ENCODE peak calls at places on chromosomes 2 and 18, in ten cellular contexts. F, H, K, Z, I, D, R, M, E and O are unnamed samples. For H3K27me3, the result is how much of the 10 kb centered on the place peaks cover.

GRCh38 chr2:131037398-131038257 is 55.6 kb downstream of the FAM168B start:
- DNase-seq in F (no peak), H (no peak), K (no peak), Z (peak), I (no peak), D (no peak), R (peak), M (peak), E (no peak), O (no peak)

GRCh38 chr2:27723372-27724144 is 48.0 kb upstream of the MRPL33 start:
- DNase-seq in F (no peak), H (no peak), K (peak), Z (peak), I (peak), D (peak), R (peak), M (peak), E (peak), O (peak)

GRCh38 chr2:12819721-12820120 is 103.0 kb downstream of the TRIB2 start:
- DNase-seq in F (no peak), H (no peak), K (no peak), Z (no peak), I (no peak), D (no peak), R (no peak), M (no peak), E (no peak), O (no peak)

GRCh38 chr18:66344227-66344626 is 259.7 kb downstream of the CDH19 start:
- DNase-seq in F (no peak), H (no peak), K (no peak), Z (no peak), I (no peak), D (no peak), R (peak), M (peak), E (peak), O (no peak)

GRCh38 chr2:26757873-26758789 is 6.0 kb upstream of the SLC35F6 start:
- DNase-seq in F (no peak), H (no peak), K (peak), Z (peak), I (peak), D (peak), R (no peak), M (no peak), E (peak), O (peak)

GRCh38 chr2:46385786-46386577 is 88.8 kb downstream of the EPAS1 start:
- DNase-seq in F (no peak), H (no peak), K (no peak), Z (no peak), I (no peak), D (no peak), R (no peak), M (no peak), E (no peak), O (no peak)

GRCh38 chr2:231168460-231169139 is 29.8 kb upstream of the ARMC9 start:
- DNase-seq in F (no peak), H (no peak), K (no peak), Z (no peak), I (no peak), D (no peak), R (no peak), M (no peak), E (no peak), O (no peak)

GRCh38 chr18:24959100-24959499 is 392.9 kb downstream of the ZNF521 start:
- DNase-seq in F (no peak), H (no peak), K (no peak), Z (peak), I (no peak), D (no peak), R (peak), M (no peak), E (no peak), O (no peak)

GRCh38 chr2:236159778-236160170 is 8.4 kb downstream of the GBX2 start:
- DNase-seq in F (no peak), H (no peak), K (no peak), Z (no peak), I (no peak), D (no peak), R (no peak), M (no peak), E (no peak), O (no peak)

GRCh38 chr2:56741601-56742102 is 557.9 kb downstream of the CCDC85A start:
- DNase-seq in F (no peak), H (no peak), K (no peak), Z (peak), I (peak), D (peak), R (peak), M (peak), E (peak), O (no peak)

GRCh38 chr2:239152239-239152915 is 248.4 kb downstream of the HDAC4 start:
- DNase-seq in F (no peak), H (peak), K (peak), Z (no peak), I (no peak), D (no peak), R (no peak), M (no peak), E (no peak), O (no peak)

GRCh38 chr2:161207941-161208340 is 47.7 kb downstream of the TANK start:
- DNase-seq in F (no peak), H (no peak), K (no peak), Z (no peak), I (no peak), D (no peak), R (no peak), M (no peak), E (no peak), O (no peak)

GRCh38 chr2:60499651-60500300 is 53.7 kb downstream of the BCL11A start:
- DNase-seq in F (no peak), H (no peak), K (no peak), Z (no peak), I (no peak), D (no peak), R (no peak), M (no peak), E (no peak), O (no peak)

GRCh38 chr18:68186039-68186438 is 528.9 kb downstream of the TMX3 start:
- DNase-seq in F (no peak), H (no peak), K (no peak), Z (no peak), I (no peak), D (no peak), R (no peak), M (no peak), E (no peak), O (no peak)

GRCh38 chr18:12397793-12398192 is 9.9 kb upstream of the PRELID3A start:
- DNase-seq in F (no peak), H (no peak), K (no peak), Z (no peak), I (no peak), D (no peak), R (no peak), M (no peak), E (no peak), O (no peak)

GRCh38 chr2:212732860-212733259 is 194.3 kb upstream of the ERBB4 start:
- DNase-seq in F (no peak), H (no peak), K (no peak), Z (no peak), I (no peak), D (no peak), R (no peak), M (no peak), E (no peak), O (no peak)

GRCh38 chr2:128454980-128455709 is 136.5 kb upstream of the HS6ST1 start:
- DNase-seq in F (no peak), H (no peak), K (peak), Z (no peak), I (no peak), D (no peak), R (no peak), M (no peak), E (no peak), O (no peak)

GRCh38 chr2:25079050-25079635 is 37.3 kb downstream of the EFR3B start:
- DNase-seq in F (no peak), H (no peak), K (no peak), Z (no peak), I (no peak), D (no peak), R (no peak), M (no peak), E (no peak), O (no peak)

GRCh38 chr2:8239402-8240127 is 442.3 kb upstream of the ID2 start:
- DNase-seq in F (no peak), H (no peak), K (no peak), Z (no peak), I (no peak), D (no peak), R (no peak), M (no peak), E (no peak), O (no peak)

GRCh38 chr2:33166287-33166881 is 219.6 kb downstream of the LTBP1 start:
- DNase-seq in F (no peak), H (no peak), K (no peak), Z (no peak), I (no peak), D (no peak), R (no peak), M (no peak), E (no peak), O (no peak)

GRCh38 chr2:219396863-219397457 is 9.2 kb upstream of the DNPEP start:
- DNase-seq in F (no peak), H (no peak), K (no peak), Z (no peak), I (no peak), D (no peak), R (no peak), M (no peak), E (no peak), O (no peak)

GRCh38 chr2:96548558-96549465 is 12.3 kb downstream of the ARID5A start:
- DNase-seq in F (no peak), H (no peak), K (no peak), Z (peak), I (no peak), D (no peak), R (no peak), M (no peak), E (no peak), O (no peak)

GRCh38 chr2:216691210-216691741 is 4.1 kb downstream of the IGFBP5 start:
- DNase-seq in F (no peak), H (no peak), K (peak), Z (peak), I (no peak), D (no peak), R (peak), M (peak), E (peak), O (no peak)

GRCh38 chr2:127139766-127140165 is 32.8 kb upstream of the BIN1 start:
- DNase-seq in F (no peak), H (no peak), K (no peak), Z (no peak), I (no peak), D (no peak), R (no peak), M (no peak), E (no peak), O (no peak)

GRCh38 chr2:211860224-211860623 is 678.4 kb downstream of the ERBB4 start:
- DNase-seq in F (no peak), H (no peak), K (no peak), Z (peak), I (no peak), D (no peak), R (no peak), M (no peak), E (no peak), O (no peak)

GRCh38 chr2:52117299-52117698 is 1085.4 kb upstream of the NRXN1 start:
- DNase-seq in F (no peak), H (no peak), K (no peak), Z (no peak), I (no peak), D (no peak), R (no peak), M (no peak), E (no peak), O (no peak)

GRCh38 chr18:3995476-3996102 is 459.5 kb downstream of the DLGAP1 start:
- DNase-seq in F (no peak), H (peak), K (peak), Z (peak), I (peak), D (peak), R (peak), M (no peak), E (peak), O (peak)

GRCh38 chr18:73093687-73094250 is 226.0 kb upstream of the NETO1 start:
- DNase-seq in F (no peak), H (no peak), K (no peak), Z (no peak), I (no peak), D (no peak), R (no peak), M (no peak), E (no peak), O (no peak)

GRCh38 chr2:111883661-111884591 is at the start of gene ANAPC1:
- DNase-seq in F (peak), H (peak), K (peak), Z (peak), I (peak), D (peak), R (peak), M (peak), E (peak), O (peak)

GRCh38 chr2:218517434-218518206 is 50.5 kb downstream of the USP37 start:
- DNase-seq in F (no peak), H (no peak), K (no peak), Z (no peak), I (no peak), D (no peak), R (no peak), M (no peak), E (no peak), O (no peak)

GRCh38 chr18:63578357-63578958 is 8.7 kb upstream of the SERPINB13 start:
- DNase-seq in F (no peak), H (no peak), K (no peak), Z (peak), I (peak), D (peak), R (peak), M (no peak), E (peak), O (no peak)

GRCh38 chr18:54946149-54946581 is 13.1 kb downstream of the CCDC68 start:
- DNase-seq in F (no peak), H (no peak), K (peak), Z (no peak), I (peak), D (peak), R (peak), M (no peak), E (peak), O (no peak)

GRCh38 chr18:12921178-12921577 is 26.6 kb upstream of the SEH1L start:
- DNase-seq in F (no peak), H (no peak), K (no peak), Z (no peak), I (no peak), D (peak), R (no peak), M (no peak), E (no peak), O (no peak)

GRCh38 chr2:188404341-188405004 is 112.8 kb downstream of the GULP1 start:
- DNase-seq in F (no peak), H (no peak), K (no peak), Z (no peak), I (no peak), D (no peak), R (no peak), M (no peak), E (no peak), O (no peak)

GRCh38 chr2:10868465-10869314 is 43.0 kb upstream of the KCNF1 start:
- DNase-seq in F (no peak), H (no peak), K (no peak), Z (peak), I (no peak), D (no peak), R (no peak), M (no peak), E (peak), O (peak)

GRCh38 chr2:230796280-230796862 is 68.4 kb upstream of the ITM2C start:
- DNase-seq in F (no peak), H (no peak), K (no peak), Z (no peak), I (no peak), D (no peak), R (no peak), M (no peak), E (peak), O (no peak)

GRCh38 chr2:205682239-205683021 is at the start of gene NRP2:
- DNase-seq in F (peak), H (peak), K (peak), Z (peak), I (peak), D (peak), R (peak), M (peak), E (peak), O (peak)

GRCh38 chr2:148058641-148059040 is 37.8 kb downstream of the MBD5 start:
- DNase-seq in F (no peak), H (no peak), K (no peak), Z (no peak), I (no peak), D (no peak), R (no peak), M (no peak), E (no peak), O (peak)

GRCh38 chr18:79881695-79882094 is 69.8 kb downstream of the SLC66A2 start:
- DNase-seq in F (no peak), H (no peak), K (no peak), Z (no peak), I (no peak), D (no peak), R (no peak), M (no peak), E (no peak), O (no peak)

DNA sequence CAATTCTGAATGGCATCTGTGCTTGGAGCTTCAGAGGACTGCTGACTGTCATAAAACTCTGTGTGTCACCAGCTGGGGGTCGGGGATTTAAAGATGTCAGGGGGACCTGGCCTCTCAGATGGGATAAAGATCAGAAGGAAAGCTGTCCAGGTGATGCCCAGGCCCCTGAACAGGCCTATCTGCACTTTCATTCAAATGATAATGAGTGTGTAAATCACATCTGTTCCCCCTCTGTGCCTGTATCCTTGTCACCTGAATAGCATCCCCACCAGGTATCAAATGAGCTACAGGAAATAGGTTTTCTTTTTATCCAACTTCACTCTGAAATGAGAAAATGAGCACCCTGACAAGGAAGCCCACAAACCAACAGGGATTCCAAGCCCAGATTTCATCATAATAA is 75.5 kb downstream of the ZEB2 start:
- DNase-seq in F (no peak), H (no peak), K (no peak), Z (no peak), I (no peak), D (no peak), R (no peak), M (no peak), E (no peak), O (no peak)
- H3K27ac ChIP-seq in F (no peak), H (no peak), K (peak), Z (no peak), I (no peak), D (no peak), R (peak), M (peak), E (no peak), O (no peak)

GRCh38 chr2:181678744-181679543 is 1.4 kb downstream of the NEUROD1 start:
- DNase-seq in F (no peak), H (no peak), K (no peak), Z (no peak), I (no peak), D (no peak), R (no peak), M (no peak), E (no peak), O (no peak)
- H3K27me3 ChIP-seq in F (half or more), H (half or more), K (half or more), Z (under half), I (under half), D (under half), R (half or more), M (half or more), E (under half), O (half or more)

GRCh38 chr2:74767618-74768017 is 66.3 kb upstream of the HK2 start:
- DNase-seq in F (no peak), H (no peak), K (no peak), Z (no peak), I (no peak), D (peak), R (no peak), M (no peak), E (no peak), O (no peak)

GRCh38 chr2:74766780-74767179 is 67.1 kb upstream of the HK2 start:
- DNase-seq in F (no peak), H (no peak), K (no peak), Z (no peak), I (no peak), D (no peak), R (no peak), M (no peak), E (no peak), O (no peak)

GRCh38 chr2:74772071-74772470 is 61.9 kb upstream of the HK2 start:
- DNase-seq in F (no peak), H (no peak), K (no peak), Z (no peak), I (no peak), D (no peak), R (no peak), M (no peak), E (no peak), O (no peak)

GRCh38 chr2:74764429-74765272 is 69.3 kb upstream of the HK2 start:
- DNase-seq in F (no peak), H (no peak), K (no peak), Z (no peak), I (no peak), D (peak), R (no peak), M (no peak), E (no peak), O (no peak)

GRCh38 chr2:74768401-74768914 is 65.5 kb upstream of the HK2 start:
- DNase-seq in F (no peak), H (no peak), K (no peak), Z (no peak), I (no peak), D (no peak), R (peak), M (no peak), E (no peak), O (no peak)
- H3K27ac ChIP-seq in F (no peak), H (no peak), K (no peak), Z (no peak), I (no peak), D (no peak), R (peak), M (no peak), E (no peak), O (peak)

GRCh38 chr18:78526275-78526674 is 453.3 kb upstream of the SALL3 start:
- DNase-seq in F (no peak), H (no peak), K (no peak), Z (no peak), I (no peak), D (no peak), R (no peak), M (no peak), E (no peak), O (no peak)

GRCh38 chr18:78526923-78527775 is 452.5 kb upstream of the SALL3 start:
- DNase-seq in F (no peak), H (no peak), K (no peak), Z (no peak), I (no peak), D (no peak), R (peak), M (no peak), E (no peak), O (no peak)

GRCh38 chr18:78528437-78529228 is 451.0 kb upstream of the SALL3 start:
- DNase-seq in F (no peak), H (no peak), K (no peak), Z (no peak), I (no peak), D (no peak), R (peak), M (no peak), E (no peak), O (no peak)

GRCh38 chr18:78527984-78528383 is 451.6 kb upstream of the SALL3 start:
- DNase-seq in F (no peak), H (no peak), K (no peak), Z (no peak), I (no peak), D (no peak), R (peak), M (no peak), E (no peak), O (no peak)

DNA sequence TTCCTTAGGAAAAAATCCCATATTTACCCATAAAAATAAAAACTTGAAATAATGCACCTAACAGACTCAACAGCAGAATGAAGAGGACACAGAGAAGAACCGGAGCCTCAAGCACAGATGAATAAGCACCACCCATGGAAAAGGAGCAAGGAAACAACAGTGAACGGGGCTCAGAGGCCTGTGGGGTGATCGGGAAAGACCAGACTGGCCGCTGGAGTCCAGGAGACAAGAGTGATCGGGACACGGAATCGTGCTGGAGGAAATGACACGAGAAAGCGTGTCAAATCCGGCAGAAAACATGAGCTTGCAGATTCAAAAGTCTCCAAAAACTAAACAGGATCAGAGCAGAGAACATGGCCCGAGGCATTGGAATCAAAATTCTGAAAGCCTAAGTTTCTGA is 448.0 kb upstream of the SALL3 start:
- DNase-seq in F (no peak), H (no peak), K (no peak), Z (no peak), I (no peak), D (no peak), R (no peak), M (no peak), E (no peak), O (no peak)
- H3K27me3 ChIP-seq in F (under half), H (under half), K (under half), Z (under half), I (under half), D (under half), R (under half), M (under half), E (half or more), O (under half)